ENCODE peak calls at places on chromosomes 7 and 10, in ten cellular contexts. M is Daoy, X is KG1, U is esophagus muscularis mucosa, B is posterior vena cava, W is BJ, K is NCI-H1436, S is NB4, V is heart left ventricle, T is SIG-M5. N is an unnamed sample.

GRCh38 chr7:85699482-85699881 is 512.6 kb upstream of the SEMA3D start:
- DNase-seq in V (no peak), K (no peak), U (no peak), T (no peak), X (no peak), M (no peak), W (no peak), B (no peak), S (no peak), N (no peak)

GRCh38 chr7:100407285-100408180 is 21.0 kb downstream of the ZCWPW1 start:
- DNase-seq in T (no peak), X (no peak), K (peak; percentile 37), S (peak; percentile 88), U (no peak), B (no peak), M (peak; percentile 87), W (peak; percentile 31), V (no peak), N (no peak)

GRCh38 chr10:89894051-89894450 is 192.7 kb downstream of the KIF20B start:
- DNase-seq in B (no peak), K (no peak), T (no peak), W (no peak), S (no peak), X (no peak), M (no peak), U (no peak), V (no peak), N (no peak)

GRCh38 chr10:97748116-97748515 is 11.2 kb downstream of the ZFYVE27 start:
- DNase-seq in B (peak; percentile 68), W (no peak), V (no peak), U (no peak), K (no peak), X (no peak), S (no peak), T (no peak), M (no peak), N (no peak)

GRCh38 chr10:109018892-109019507 is 904.3 kb downstream of the XPNPEP1 start:
- DNase-seq in T (no peak), S (peak; percentile 16), X (no peak), K (no peak), U (no peak), W (no peak), B (no peak), M (no peak), V (no peak), N (no peak)

GRCh38 chr10:124508070-124508667 is 46.5 kb downstream of the LHPP start:
- DNase-seq in V (no peak), T (no peak), M (no peak), K (no peak), S (no peak), U (no peak), B (peak; percentile 57), X (no peak), W (no peak), N (no peak)

GRCh38 chr7:1136841-1137516 is 23.0 kb downstream of the ZFAND2A start:
- DNase-seq in B (peak; percentile 28), X (no peak), W (no peak), S (peak; percentile 60), M (no peak), U (no peak), T (no peak), V (no peak), K (no peak), N (peak; percentile 29)

GRCh38 chr10:77844713-77845454 is 81.7 kb downstream of the DLG5 start:
- DNase-seq in K (no peak), S (no peak), T (no peak), M (peak; percentile 93), U (no peak), W (no peak), X (no peak), B (peak; percentile 42), V (no peak), N (no peak)

GRCh38 chr7:36809064-36809463 is 84.8 kb upstream of the AOAH start:
- DNase-seq in S (no peak), M (no peak), W (no peak), U (peak; percentile 7), V (no peak), B (no peak), T (no peak), K (no peak), X (no peak), N (no peak)

GRCh38 chr7:140219672-140220520 is 43.1 kb upstream of the KDM7A start:
- DNase-seq in T (no peak), B (no peak), S (no peak), V (no peak), M (no peak), W (no peak), K (peak; percentile 32), U (no peak), X (no peak), N (no peak)